ENCODE peak calls at places on chromosome 14, in four cellular contexts. One of them, this sample, is unnamed.
A peak's percentile ranks its signal among the peaks of the same experiment; 100 is the strongest.

GRCh38 chr14:88911811-88912210 is 87.4 kb downstream of the TTC8 start:
- DNase-seq in IMR-90: no peak
- DNase-seq in prostate gland: no peak
- DNase-seq in colonic mucosa: no peak
- DNase-seq in this sample: no peak

GRCh38 chr14:64729386-64730060 is 25.3 kb downstream of the PLEKHG3 start:
- DNase-seq in colonic mucosa: no peak
- DNase-seq in IMR-90: no peak
- DNase-seq in prostate gland: no peak
- DNase-seq in this sample: no peak

GRCh38 chr14:103391048-103391447 is 5.8 kb downstream of the MARK3 start:
- DNase-seq in colonic mucosa: no peak
- DNase-seq in prostate gland: no peak
- DNase-seq in IMR-90: peak; percentile 87
- DNase-seq in this sample: peak; percentile 51

GRCh38 chr14:23439107-23439835 is 3.8 kb upstream of the MYH7 start:
- DNase-seq in prostate gland: no peak
- DNase-seq in colonic mucosa: no peak
- DNase-seq in IMR-90: no peak
- DNase-seq in this sample: no peak

GRCh38 chr14:20630340-20631022 is 11.0 kb downstream of the OR6S1 start:
- DNase-seq in colonic mucosa: peak; percentile 72
- DNase-seq in IMR-90: peak; percentile 58
- DNase-seq in prostate gland: peak; percentile 15
- DNase-seq in this sample: no peak

GRCh38 chr14:76784881-76785280 is 23.6 kb downstream of the VASH1 start:
- DNase-seq in IMR-90: peak; percentile 75
- DNase-seq in colonic mucosa: peak; percentile 64
- DNase-seq in prostate gland: no peak
- DNase-seq in this sample: no peak

GRCh38 chr14:20631821-20632389 is 9.6 kb downstream of the OR6S1 start:
- DNase-seq in IMR-90: peak; percentile 56
- DNase-seq in prostate gland: peak; percentile 62
- DNase-seq in colonic mucosa: peak; percentile 88
- DNase-seq in this sample: peak; percentile 83

GRCh38 chr14:22314183-22314820 is 274.7 kb downstream of the DAD1 start:
- DNase-seq in prostate gland: peak; percentile 14
- DNase-seq in IMR-90: peak; percentile 62
- DNase-seq in colonic mucosa: peak; percentile 50
- DNase-seq in this sample: no peak

GRCh38 chr14:103144085-103144484 is 20.8 kb downstream of the TNFAIP2 start:
- DNase-seq in colonic mucosa: no peak
- DNase-seq in IMR-90: peak; percentile 56
- DNase-seq in prostate gland: no peak
- DNase-seq in this sample: no peak

GRCh38 chr14:31021576-31021949 is 3.9 kb upstream of the AP4S1 start:
- DNase-seq in prostate gland: no peak
- DNase-seq in colonic mucosa: no peak
- DNase-seq in IMR-90: no peak
- DNase-seq in this sample: no peak

GRCh38 chr14:93042968-93043940 is 72.5 kb downstream of the ITPK1 start:
- DNase-seq in colonic mucosa: peak; percentile 94
- DNase-seq in IMR-90: peak; percentile 63
- DNase-seq in prostate gland: peak; percentile 85
- DNase-seq in this sample: peak; percentile 90
- H3K4me1 ChIP-seq in colonic mucosa: peaks cover 50% of the 10 kb centered on the region
- H3K4me1 ChIP-seq in IMR-90: peaks cover 9% of the 10 kb centered on the region
- H3K4me1 ChIP-seq in prostate gland: peaks cover 26% of the 10 kb centered on the region
- H3K4me1 ChIP-seq in this sample: peaks cover 84% of the 10 kb centered on the region

GRCh38 chr14:75700295-75700694 is 39.2 kb downstream of the TTLL5 start:
- DNase-seq in prostate gland: no peak
- DNase-seq in colonic mucosa: no peak
- DNase-seq in IMR-90: no peak
- DNase-seq in this sample: no peak

GRCh38 chr14:75709207-75709812 is 48.3 kb downstream of the TTLL5 start:
- DNase-seq in prostate gland: peak; percentile 83
- DNase-seq in IMR-90: peak; percentile 88
- DNase-seq in colonic mucosa: peak; percentile 76
- DNase-seq in this sample: peak; percentile 47

GRCh38 chr14:75702107-75702506 is 41.1 kb downstream of the TTLL5 start:
- DNase-seq in prostate gland: no peak
- DNase-seq in colonic mucosa: no peak
- DNase-seq in IMR-90: no peak
- DNase-seq in this sample: no peak

GRCh38 chr14:75702606-75703261 is 41.7 kb downstream of the TTLL5 start:
- DNase-seq in prostate gland: no peak
- DNase-seq in colonic mucosa: no peak
- DNase-seq in IMR-90: peak; percentile 18
- DNase-seq in this sample: no peak

GRCh38 chr14:75705014-75705413 is 44.0 kb downstream of the TTLL5 start:
- DNase-seq in IMR-90: peak; percentile 46
- DNase-seq in colonic mucosa: no peak
- DNase-seq in prostate gland: no peak
- DNase-seq in this sample: no peak
- H3K4me1 ChIP-seq in IMR-90: peaks cover 2% of the 10 kb centered on the region
- H3K4me1 ChIP-seq in colonic mucosa: no peaks in the 10 kb centered on the region
- H3K4me1 ChIP-seq in prostate gland: no peaks in the 10 kb centered on the region
- H3K4me1 ChIP-seq in this sample: no peaks in the 10 kb centered on the region

GRCh38 chr14:54922598-54922997 is 20.0 kb upstream of the GCH1 start:
- DNase-seq in colonic mucosa: no peak
- DNase-seq in IMR-90: peak; percentile 27
- DNase-seq in prostate gland: no peak
- DNase-seq in this sample: no peak
- H3K4me1 ChIP-seq in colonic mucosa: no peaks in the 10 kb centered on the region
- H3K4me1 ChIP-seq in IMR-90: no peaks in the 10 kb centered on the region
- H3K4me1 ChIP-seq in prostate gland: no peaks in the 10 kb centered on the region
- H3K4me1 ChIP-seq in this sample: no peaks in the 10 kb centered on the region

DNA sequence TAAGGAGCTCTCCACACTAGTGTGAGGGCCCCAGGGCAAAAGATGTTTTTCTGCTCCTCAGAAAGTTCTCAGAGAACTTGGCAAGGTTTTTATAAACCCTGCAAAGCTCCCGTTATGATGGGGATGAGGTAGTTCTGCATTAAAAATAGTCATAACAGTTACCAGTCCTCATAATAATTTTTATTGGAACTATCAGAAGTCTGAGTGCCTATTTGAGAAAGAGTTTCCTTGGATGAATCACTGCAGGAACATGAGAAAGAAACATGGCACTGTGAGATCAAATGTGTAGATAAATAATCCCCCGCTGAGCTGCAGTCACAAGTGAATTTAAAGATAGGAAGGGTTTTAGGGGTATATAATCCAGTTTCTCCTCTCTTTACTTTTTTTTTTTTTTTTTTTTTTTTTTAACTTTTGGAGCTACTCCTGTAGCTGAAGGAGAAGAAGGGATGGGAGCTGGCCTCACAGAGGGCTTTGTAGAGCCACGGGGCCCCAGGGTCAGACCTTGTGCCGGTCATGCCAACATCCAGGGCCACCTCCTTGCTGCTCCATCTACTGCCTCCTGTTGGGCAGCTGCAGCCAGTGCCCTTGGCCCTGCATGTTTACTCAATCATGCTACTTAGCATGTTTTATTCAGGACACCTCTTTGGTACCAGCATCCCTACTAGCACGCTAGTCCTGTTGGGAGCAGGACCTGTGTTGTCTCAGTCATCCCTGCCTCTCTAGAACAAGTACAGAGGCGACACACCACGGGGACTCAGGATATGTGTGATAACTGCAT is 39.5 kb downstream of the EVL start:
- DNase-seq in colonic mucosa: no peak
- DNase-seq in IMR-90: peak; percentile 72
- DNase-seq in prostate gland: no peak
- DNase-seq in this sample: no peak
- H3K4me1 ChIP-seq in colonic mucosa: no peaks in the 10 kb centered on the region
- H3K4me1 ChIP-seq in IMR-90: peaks cover 22% of the 10 kb centered on the region
- H3K4me1 ChIP-seq in prostate gland: peaks cover 8% of the 10 kb centered on the region
- H3K4me1 ChIP-seq in this sample: peaks cover 14% of the 10 kb centered on the region

GRCh38 chr14:69398053-69398817 is at the start of the genes ERH and SLC39A9:
- DNase-seq in prostate gland: peak; percentile 96
- DNase-seq in IMR-90: peak; percentile 97
- DNase-seq in colonic mucosa: peak; percentile 97
- DNase-seq in this sample: peak; percentile 97
- H3K4me1 ChIP-seq in prostate gland: peaks cover 7% of the 10 kb centered on the region
- H3K4me1 ChIP-seq in IMR-90: peaks cover 1% of the 10 kb centered on the region
- H3K4me1 ChIP-seq in colonic mucosa: peaks cover 30% of the 10 kb centered on the region
- H3K4me1 ChIP-seq in this sample: peaks cover 27% of the 10 kb centered on the region

GRCh38 chr14:96511146-96511545 is 9.0 kb downstream of the PAPOLA start:
- DNase-seq in IMR-90: no peak
- DNase-seq in prostate gland: no peak
- DNase-seq in colonic mucosa: no peak
- DNase-seq in this sample: no peak
- H3K4me1 ChIP-seq in IMR-90: peaks cover 6% of the 10 kb centered on the region
- H3K4me1 ChIP-seq in prostate gland: peaks cover 26% of the 10 kb centered on the region
- H3K4me1 ChIP-seq in colonic mucosa: no peaks in the 10 kb centered on the region
- H3K4me1 ChIP-seq in this sample: peaks cover 30% of the 10 kb centered on the region

This sample was measured in mucosa of descending colon.